ENCODE peak calls at places on chromosomes 13 and 19, in six cellular contexts. One of them, this sample, is unnamed.
A peak's percentile ranks its signal among the peaks of the same experiment; 100 is the strongest.

GRCh38 chr19:6835501-6835900 is 51.9 kb upstream of the ADGRE1 start:
- DNase-seq in AG10803: no peak
- DNase-seq in activated CD4-positive, alpha-beta T cell treated with anti-CD3 and anti-CD28 coated beads for 4 hours: no peak
- DNase-seq in posterior cingulate gyrus: no peak
- DNase-seq in hepatic stellate cell: no peak
- DNase-seq in amniotic epithelial cell: no peak
- DNase-seq in this sample: no peak

GRCh38 chr13:50323440-50324070 is 308.3 kb downstream of the KCNRG start:
- DNase-seq in AG10803: peak; percentile 91
- DNase-seq in activated CD4-positive, alpha-beta T cell treated with anti-CD3 and anti-CD28 coated beads for 4 hours: no peak
- DNase-seq in posterior cingulate gyrus: no peak
- DNase-seq in hepatic stellate cell: peak; percentile 41
- DNase-seq in amniotic epithelial cell: peak; percentile 91
- DNase-seq in this sample: no peak

GRCh38 chr19:34523408-34523807 is 41.9 kb downstream of the WTIP start:
- DNase-seq in AG10803: no peak
- DNase-seq in activated CD4-positive, alpha-beta T cell treated with anti-CD3 and anti-CD28 coated beads for 4 hours: no peak
- DNase-seq in posterior cingulate gyrus: no peak
- DNase-seq in hepatic stellate cell: no peak
- DNase-seq in amniotic epithelial cell: no peak
- DNase-seq in this sample: no peak

GRCh38 chr13:43159007-43159406 is 135.6 kb downstream of the DNAJC15 start:
- DNase-seq in AG10803: peak; percentile 45
- DNase-seq in activated CD4-positive, alpha-beta T cell treated with anti-CD3 and anti-CD28 coated beads for 4 hours: no peak
- DNase-seq in posterior cingulate gyrus: no peak
- DNase-seq in hepatic stellate cell: no peak
- DNase-seq in amniotic epithelial cell: peak; percentile 52
- DNase-seq in this sample: no peak

GRCh38 chr13:36571444-36571843 is 102.4 kb upstream of the SERTM1 start:
- DNase-seq in AG10803: no peak
- DNase-seq in activated CD4-positive, alpha-beta T cell treated with anti-CD3 and anti-CD28 coated beads for 4 hours: no peak
- DNase-seq in posterior cingulate gyrus: no peak
- DNase-seq in hepatic stellate cell: no peak
- DNase-seq in amniotic epithelial cell: no peak
- DNase-seq in this sample: no peak

GRCh38 chr13:29908411-29908810 is 58.0 kb upstream of the UBL3 start:
- DNase-seq in AG10803: peak; percentile 95
- DNase-seq in activated CD4-positive, alpha-beta T cell treated with anti-CD3 and anti-CD28 coated beads for 4 hours: no peak
- DNase-seq in posterior cingulate gyrus: no peak
- DNase-seq in hepatic stellate cell: no peak
- DNase-seq in amniotic epithelial cell: peak; percentile 71
- DNase-seq in this sample: no peak

GRCh38 chr19:18650468-18651001 is 13.7 kb downstream of the KLHL26 start:
- DNase-seq in AG10803: peak; percentile 70
- DNase-seq in activated CD4-positive, alpha-beta T cell treated with anti-CD3 and anti-CD28 coated beads for 4 hours: no peak
- DNase-seq in posterior cingulate gyrus: no peak
- DNase-seq in hepatic stellate cell: peak; percentile 93
- DNase-seq in amniotic epithelial cell: peak; percentile 47
- DNase-seq in this sample: no peak

GRCh38 chr13:24141333-24141910 is 19.1 kb upstream of the SPATA13 start:
- DNase-seq in AG10803: no peak
- DNase-seq in activated CD4-positive, alpha-beta T cell treated with anti-CD3 and anti-CD28 coated beads for 4 hours: no peak
- DNase-seq in posterior cingulate gyrus: no peak
- DNase-seq in hepatic stellate cell: no peak
- DNase-seq in amniotic epithelial cell: no peak
- DNase-seq in this sample: no peak

GRCh38 chr19:52170863-52171320 is 529 bp downstream of the ZNF836 start:
- DNase-seq in AG10803: no peak
- DNase-seq in activated CD4-positive, alpha-beta T cell treated with anti-CD3 and anti-CD28 coated beads for 4 hours: no peak
- DNase-seq in posterior cingulate gyrus: peak; percentile 17
- DNase-seq in hepatic stellate cell: peak; percentile 29
- DNase-seq in amniotic epithelial cell: no peak
- DNase-seq in this sample: no peak

GRCh38 chr13:92547256-92547655 is 679.4 kb upstream of the GPC6 start:
- DNase-seq in AG10803: no peak
- DNase-seq in activated CD4-positive, alpha-beta T cell treated with anti-CD3 and anti-CD28 coated beads for 4 hours: no peak
- DNase-seq in posterior cingulate gyrus: no peak
- DNase-seq in hepatic stellate cell: no peak
- DNase-seq in amniotic epithelial cell: peak; percentile 54
- DNase-seq in this sample: no peak

GRCh38 chr13:113907637-113908617 is 44.1 kb upstream of the GAS6 start:
- DNase-seq in AG10803: peak; percentile 91
- DNase-seq in activated CD4-positive, alpha-beta T cell treated with anti-CD3 and anti-CD28 coated beads for 4 hours: no peak
- DNase-seq in posterior cingulate gyrus: no peak
- DNase-seq in hepatic stellate cell: no peak
- DNase-seq in amniotic epithelial cell: peak; percentile 96
- DNase-seq in this sample: no peak

GRCh38 chr19:32881766-32882165 is 12.2 kb upstream of the SLC7A9 start:
- DNase-seq in AG10803: no peak
- DNase-seq in activated CD4-positive, alpha-beta T cell treated with anti-CD3 and anti-CD28 coated beads for 4 hours: no peak
- DNase-seq in posterior cingulate gyrus: no peak
- DNase-seq in hepatic stellate cell: no peak
- DNase-seq in amniotic epithelial cell: no peak
- DNase-seq in this sample: no peak

GRCh38 chr19:41223431-41224234 is 4.6 kb downstream of the AXL start:
- DNase-seq in AG10803: peak; percentile 83
- DNase-seq in activated CD4-positive, alpha-beta T cell treated with anti-CD3 and anti-CD28 coated beads for 4 hours: no peak
- DNase-seq in posterior cingulate gyrus: no peak
- DNase-seq in hepatic stellate cell: peak; percentile 96
- DNase-seq in amniotic epithelial cell: peak; percentile 42
- DNase-seq in this sample: no peak

GRCh38 chr19:12194827-12195500 is 32.1 kb downstream of the ZNF136 start:
- DNase-seq in AG10803: peak; percentile 26
- DNase-seq in activated CD4-positive, alpha-beta T cell treated with anti-CD3 and anti-CD28 coated beads for 4 hours: peak; percentile 63
- DNase-seq in posterior cingulate gyrus: peak; percentile 85
- DNase-seq in hepatic stellate cell: peak; percentile 11
- DNase-seq in amniotic epithelial cell: peak; percentile 4
- DNase-seq in this sample: peak; percentile 50

GRCh38 chr19:18435848-18436631 is 1.9 kb downstream of the ISYNA1 start:
- DNase-seq in AG10803: no peak
- DNase-seq in activated CD4-positive, alpha-beta T cell treated with anti-CD3 and anti-CD28 coated beads for 4 hours: no peak
- DNase-seq in posterior cingulate gyrus: no peak
- DNase-seq in hepatic stellate cell: no peak
- DNase-seq in amniotic epithelial cell: no peak
- DNase-seq in this sample: no peak

GRCh38 chr13:113656831-113657671 is 947 bp downstream of the ATP4B start:
- DNase-seq in AG10803: no peak
- DNase-seq in activated CD4-positive, alpha-beta T cell treated with anti-CD3 and anti-CD28 coated beads for 4 hours: no peak
- DNase-seq in posterior cingulate gyrus: no peak
- DNase-seq in hepatic stellate cell: no peak
- DNase-seq in amniotic epithelial cell: no peak
- DNase-seq in this sample: no peak

GRCh38 chr13:25300861-25301346 is 521 bp upstream of the NUP58 start:
- DNase-seq in AG10803: peak; percentile 12
- DNase-seq in activated CD4-positive, alpha-beta T cell treated with anti-CD3 and anti-CD28 coated beads for 4 hours: no peak
- DNase-seq in posterior cingulate gyrus: peak; percentile 20
- DNase-seq in hepatic stellate cell: peak; percentile 4
- DNase-seq in amniotic epithelial cell: no peak
- DNase-seq in this sample: peak; percentile 66

GRCh38 chr13:99086869-99087129 is 108.9 kb upstream of the DOCK9 start:
- DNase-seq in AG10803: no peak
- DNase-seq in activated CD4-positive, alpha-beta T cell treated with anti-CD3 and anti-CD28 coated beads for 4 hours: peak; percentile 39
- DNase-seq in posterior cingulate gyrus: no peak
- DNase-seq in hepatic stellate cell: no peak
- DNase-seq in amniotic epithelial cell: no peak
- DNase-seq in this sample: no peak

GRCh38 chr19:9850235-9850959 is 15.3 kb downstream of the PIN1 start:
- DNase-seq in AG10803: no peak
- DNase-seq in activated CD4-positive, alpha-beta T cell treated with anti-CD3 and anti-CD28 coated beads for 4 hours: no peak
- DNase-seq in posterior cingulate gyrus: no peak
- DNase-seq in hepatic stellate cell: no peak
- DNase-seq in amniotic epithelial cell: no peak
- DNase-seq in this sample: no peak